ENCODE peak calls at places on chromosomes 2 and 18, in ten cellular contexts. One of them, this sample, is unnamed.

GRCh38 chr2:136248242-136248641 is 130.3 kb upstream of the CXCR4 start:
- DNase-seq in fibroblast of the aortic adventitia: peak; percentile 96
- DNase-seq in ACHN: no peak
- DNase-seq in AG04450: no peak
- DNase-seq in psoas muscle: no peak
- DNase-seq in bronchial epithelial cell: peak; percentile 80
- DNase-seq in RPMI7951: peak; percentile 70
- DNase-seq in caudate nucleus: no peak
- DNase-seq in RKO: no peak
- DNase-seq in myocyte: peak; percentile 70
- DNase-seq in this sample: no peak

GRCh38 chr2:28036307-28036706 is 145.8 kb downstream of the BABAM2 start:
- DNase-seq in AG04450: no peak
- DNase-seq in ACHN: no peak
- DNase-seq in bronchial epithelial cell: no peak
- DNase-seq in myocyte: peak; percentile 16
- DNase-seq in caudate nucleus: no peak
- DNase-seq in RPMI7951: no peak
- DNase-seq in psoas muscle: no peak
- DNase-seq in fibroblast of the aortic adventitia: no peak
- DNase-seq in RKO: no peak
- DNase-seq in this sample: no peak

GRCh38 chr2:36380624-36381481 is 25.3 kb downstream of the CRIM1 start:
- DNase-seq in caudate nucleus: no peak
- DNase-seq in psoas muscle: no peak
- DNase-seq in AG04450: no peak
- DNase-seq in RPMI7951: peak; percentile 90
- DNase-seq in bronchial epithelial cell: no peak
- DNase-seq in RKO: no peak
- DNase-seq in fibroblast of the aortic adventitia: no peak
- DNase-seq in myocyte: peak; percentile 44
- DNase-seq in ACHN: peak; percentile 97
- DNase-seq in this sample: no peak

GRCh38 chr2:161416633-161417427 is 733 bp downstream of the TBR1 start:
- DNase-seq in AG04450: no peak
- DNase-seq in myocyte: no peak
- DNase-seq in psoas muscle: no peak
- DNase-seq in RPMI7951: no peak
- DNase-seq in bronchial epithelial cell: no peak
- DNase-seq in ACHN: no peak
- DNase-seq in fibroblast of the aortic adventitia: no peak
- DNase-seq in RKO: no peak
- DNase-seq in caudate nucleus: no peak
- DNase-seq in this sample: no peak

GRCh38 chr2:217935901-217936684 is 66.7 kb downstream of the TNS1 start:
- DNase-seq in myocyte: peak; percentile 52
- DNase-seq in RPMI7951: peak; percentile 9
- DNase-seq in caudate nucleus: no peak
- DNase-seq in fibroblast of the aortic adventitia: peak; percentile 79
- DNase-seq in ACHN: no peak
- DNase-seq in RKO: no peak
- DNase-seq in psoas muscle: peak; percentile 15
- DNase-seq in AG04450: no peak
- DNase-seq in bronchial epithelial cell: peak; percentile 40
- DNase-seq in this sample: no peak

GRCh38 chr2:10452334-10452733 is 4.2 kb upstream of the ODC1 start:
- DNase-seq in psoas muscle: no peak
- DNase-seq in caudate nucleus: no peak
- DNase-seq in RKO: peak; percentile 77
- DNase-seq in fibroblast of the aortic adventitia: peak; percentile 85
- DNase-seq in myocyte: no peak
- DNase-seq in AG04450: peak; percentile 51
- DNase-seq in ACHN: peak; percentile 41
- DNase-seq in bronchial epithelial cell: peak; percentile 98
- DNase-seq in RPMI7951: peak; percentile 99
- DNase-seq in this sample: no peak

GRCh38 chr2:239891692-239892091 is 133.4 kb downstream of the NDUFA10 start:
- DNase-seq in RKO: no peak
- DNase-seq in ACHN: no peak
- DNase-seq in caudate nucleus: no peak
- DNase-seq in AG04450: no peak
- DNase-seq in bronchial epithelial cell: no peak
- DNase-seq in myocyte: no peak
- DNase-seq in RPMI7951: no peak
- DNase-seq in psoas muscle: no peak
- DNase-seq in fibroblast of the aortic adventitia: no peak
- DNase-seq in this sample: peak; percentile 9

GRCh38 chr18:8499810-8500663 is 109.2 kb upstream of the RAB12 start:
- DNase-seq in fibroblast of the aortic adventitia: no peak
- DNase-seq in myocyte: no peak
- DNase-seq in bronchial epithelial cell: no peak
- DNase-seq in caudate nucleus: no peak
- DNase-seq in ACHN: no peak
- DNase-seq in RPMI7951: no peak
- DNase-seq in RKO: no peak
- DNase-seq in psoas muscle: no peak
- DNase-seq in AG04450: no peak
- DNase-seq in this sample: no peak

GRCh38 chr18:50870138-50870845 is 8.6 kb upstream of the ME2 start:
- DNase-seq in fibroblast of the aortic adventitia: peak; percentile 43
- DNase-seq in myocyte: peak; percentile 61
- DNase-seq in caudate nucleus: no peak
- DNase-seq in RPMI7951: peak; percentile 74
- DNase-seq in RKO: peak; percentile 85
- DNase-seq in bronchial epithelial cell: peak; percentile 99
- DNase-seq in psoas muscle: no peak
- DNase-seq in ACHN: peak; percentile 67
- DNase-seq in AG04450: no peak
- DNase-seq in this sample: no peak

GRCh38 chr2:131034122-131035051 is 58.9 kb downstream of the FAM168B start:
- DNase-seq in AG04450: no peak
- DNase-seq in psoas muscle: no peak
- DNase-seq in myocyte: peak; percentile 11
- DNase-seq in bronchial epithelial cell: peak; percentile 51
- DNase-seq in fibroblast of the aortic adventitia: peak; percentile 7
- DNase-seq in caudate nucleus: peak; percentile 39
- DNase-seq in RKO: no peak
- DNase-seq in RPMI7951: no peak
- DNase-seq in ACHN: no peak
- DNase-seq in this sample: no peak

GRCh38 chr2:10016001-10016801 is 27.1 kb upstream of the KLF11 start:
- DNase-seq in caudate nucleus: no peak
- DNase-seq in bronchial epithelial cell: no peak
- DNase-seq in RPMI7951: peak; percentile 16
- DNase-seq in ACHN: no peak
- DNase-seq in myocyte: no peak
- DNase-seq in fibroblast of the aortic adventitia: no peak
- DNase-seq in psoas muscle: no peak
- DNase-seq in RKO: no peak
- DNase-seq in AG04450: no peak
- DNase-seq in this sample: no peak

GRCh38 chr2:118016911-118017310 is 3.0 kb upstream of the CCDC93 start:
- DNase-seq in caudate nucleus: no peak
- DNase-seq in RKO: peak; percentile 47
- DNase-seq in fibroblast of the aortic adventitia: no peak
- DNase-seq in RPMI7951: peak; percentile 19
- DNase-seq in myocyte: no peak
- DNase-seq in AG04450: no peak
- DNase-seq in psoas muscle: no peak
- DNase-seq in bronchial epithelial cell: peak; percentile 13
- DNase-seq in ACHN: no peak
- DNase-seq in this sample: peak; percentile 41

GRCh38 chr2:76599732-76600368 is 889.1 kb upstream of the GCFC2 start:
- DNase-seq in bronchial epithelial cell: peak; percentile 78
- DNase-seq in AG04450: peak; percentile 20
- DNase-seq in caudate nucleus: peak; percentile 25
- DNase-seq in RKO: peak; percentile 90
- DNase-seq in myocyte: peak; percentile 1
- DNase-seq in psoas muscle: peak; percentile 14
- DNase-seq in fibroblast of the aortic adventitia: peak; percentile 17
- DNase-seq in ACHN: peak; percentile 89
- DNase-seq in RPMI7951: peak; percentile 39
- DNase-seq in this sample: no peak

GRCh38 chr2:202051499-202052161 is 18.0 kb downstream of the FZD7 start:
- DNase-seq in AG04450: no peak
- DNase-seq in myocyte: peak; percentile 11
- DNase-seq in psoas muscle: no peak
- DNase-seq in RKO: no peak
- DNase-seq in bronchial epithelial cell: no peak
- DNase-seq in ACHN: no peak
- DNase-seq in caudate nucleus: no peak
- DNase-seq in RPMI7951: peak; percentile 52
- DNase-seq in fibroblast of the aortic adventitia: peak; percentile 76
- DNase-seq in this sample: no peak

GRCh38 chr2:232982926-232983668 is 30.0 kb downstream of the NGEF start:
- DNase-seq in fibroblast of the aortic adventitia: no peak
- DNase-seq in AG04450: no peak
- DNase-seq in bronchial epithelial cell: no peak
- DNase-seq in psoas muscle: no peak
- DNase-seq in ACHN: no peak
- DNase-seq in RPMI7951: no peak
- DNase-seq in RKO: no peak
- DNase-seq in myocyte: no peak
- DNase-seq in caudate nucleus: no peak
- DNase-seq in this sample: no peak

GRCh38 chr2:239544846-239545465 is 144.1 kb upstream of the HDAC4 start:
- DNase-seq in caudate nucleus: no peak
- DNase-seq in psoas muscle: no peak
- DNase-seq in myocyte: no peak
- DNase-seq in ACHN: no peak
- DNase-seq in bronchial epithelial cell: no peak
- DNase-seq in RKO: no peak
- DNase-seq in AG04450: no peak
- DNase-seq in RPMI7951: no peak
- DNase-seq in fibroblast of the aortic adventitia: no peak
- DNase-seq in this sample: peak; percentile 56

GRCh38 chr2:238251986-238252385 is 12.1 kb upstream of the HES6 start:
- DNase-seq in myocyte: no peak
- DNase-seq in fibroblast of the aortic adventitia: no peak
- DNase-seq in RPMI7951: no peak
- DNase-seq in bronchial epithelial cell: no peak
- DNase-seq in AG04450: no peak
- DNase-seq in RKO: no peak
- DNase-seq in psoas muscle: no peak
- DNase-seq in caudate nucleus: no peak
- DNase-seq in ACHN: no peak
- DNase-seq in this sample: no peak

GRCh38 chr2:80068068-80068467 is 236.5 kb downstream of the LRRTM1 start:
- DNase-seq in RKO: no peak
- DNase-seq in fibroblast of the aortic adventitia: no peak
- DNase-seq in ACHN: no peak
- DNase-seq in RPMI7951: no peak
- DNase-seq in myocyte: no peak
- DNase-seq in psoas muscle: no peak
- DNase-seq in AG04450: no peak
- DNase-seq in caudate nucleus: no peak
- DNase-seq in bronchial epithelial cell: no peak
- DNase-seq in this sample: no peak

GRCh38 chr18:70553245-70553960 is 264.6 kb downstream of the SOCS6 start:
- DNase-seq in RPMI7951: no peak
- DNase-seq in caudate nucleus: no peak
- DNase-seq in ACHN: no peak
- DNase-seq in psoas muscle: no peak
- DNase-seq in myocyte: no peak
- DNase-seq in AG04450: no peak
- DNase-seq in bronchial epithelial cell: no peak
- DNase-seq in RKO: no peak
- DNase-seq in fibroblast of the aortic adventitia: no peak
- DNase-seq in this sample: no peak

GRCh38 chr2:233209117-233209977 is 42.1 kb upstream of the ATG16L1 start:
- DNase-seq in AG04450: no peak
- DNase-seq in caudate nucleus: peak; percentile 46
- DNase-seq in fibroblast of the aortic adventitia: peak; percentile 67
- DNase-seq in ACHN: peak; percentile 91
- DNase-seq in myocyte: peak; percentile 38
- DNase-seq in RKO: no peak
- DNase-seq in psoas muscle: no peak
- DNase-seq in RPMI7951: peak; percentile 82
- DNase-seq in bronchial epithelial cell: peak; percentile 57
- DNase-seq in this sample: no peak

GRCh38 chr2:234368861-234369261 is 128.0 kb downstream of the ARL4C start:
- DNase-seq in AG04450: no peak
- DNase-seq in RPMI7951: peak; percentile 54
- DNase-seq in ACHN: peak; percentile 51
- DNase-seq in RKO: no peak
- DNase-seq in psoas muscle: no peak
- DNase-seq in myocyte: no peak
- DNase-seq in bronchial epithelial cell: peak; percentile 81
- DNase-seq in fibroblast of the aortic adventitia: peak; percentile 24
- DNase-seq in caudate nucleus: no peak
- DNase-seq in this sample: peak; percentile 69

GRCh38 chr2:143515318-143515717 is 386.1 kb downstream of the ARHGAP15 start:
- DNase-seq in myocyte: no peak
- DNase-seq in ACHN: no peak
- DNase-seq in caudate nucleus: no peak
- DNase-seq in AG04450: no peak
- DNase-seq in RPMI7951: no peak
- DNase-seq in fibroblast of the aortic adventitia: no peak
- DNase-seq in bronchial epithelial cell: no peak
- DNase-seq in psoas muscle: no peak
- DNase-seq in RKO: no peak
- DNase-seq in this sample: no peak

GRCh38 chr2:52391576-52391975 is 1359.6 kb upstream of the NRXN1 start:
- DNase-seq in myocyte: no peak
- DNase-seq in AG04450: no peak
- DNase-seq in caudate nucleus: no peak
- DNase-seq in RPMI7951: no peak
- DNase-seq in ACHN: no peak
- DNase-seq in psoas muscle: no peak
- DNase-seq in bronchial epithelial cell: no peak
- DNase-seq in RKO: no peak
- DNase-seq in fibroblast of the aortic adventitia: no peak
- DNase-seq in this sample: no peak

GRCh38 chr2:235659767-235660322 is 166.0 kb downstream of the AGAP1 start:
- DNase-seq in bronchial epithelial cell: no peak
- DNase-seq in fibroblast of the aortic adventitia: peak; percentile 86
- DNase-seq in RKO: no peak
- DNase-seq in AG04450: peak; percentile 66
- DNase-seq in RPMI7951: peak; percentile 89
- DNase-seq in myocyte: peak; percentile 90
- DNase-seq in caudate nucleus: no peak
- DNase-seq in psoas muscle: no peak
- DNase-seq in ACHN: peak; percentile 67
- DNase-seq in this sample: no peak

GRCh38 chr2:138948070-138948539 is 167.9 kb upstream of the NXPH2 start:
- DNase-seq in AG04450: no peak
- DNase-seq in RKO: peak; percentile 96
- DNase-seq in fibroblast of the aortic adventitia: peak; percentile 98
- DNase-seq in caudate nucleus: no peak
- DNase-seq in RPMI7951: peak; percentile 95
- DNase-seq in ACHN: peak; percentile 99
- DNase-seq in myocyte: peak; percentile 98
- DNase-seq in psoas muscle: no peak
- DNase-seq in bronchial epithelial cell: peak; percentile 98
- DNase-seq in this sample: no peak

GRCh38 chr2:236731767-236732580 is 162.3 kb downstream of the ACKR3 start:
- DNase-seq in AG04450: no peak
- DNase-seq in myocyte: peak; percentile 52
- DNase-seq in RKO: no peak
- DNase-seq in psoas muscle: peak; percentile 79
- DNase-seq in bronchial epithelial cell: peak; percentile 81
- DNase-seq in RPMI7951: peak; percentile 76
- DNase-seq in ACHN: peak; percentile 10
- DNase-seq in caudate nucleus: no peak
- DNase-seq in fibroblast of the aortic adventitia: peak; percentile 98
- DNase-seq in this sample: no peak

This sample was measured in activated CD4-positive, alpha-beta memory T cell treated with anti-CD3 and anti-CD28 coated beads, Interleukin-2, amount 10 ng/mL, durations not matched to agents 7 days and 5 days.